ENCODE peak calls at places on chromosomes 13 and 19, in ten cellular contexts. One of them, this sample, is unnamed.

GRCh38 chr19:39310558-39311311 is 9.9 kb downstream of the LRFN1 start:
- DNase-seq in activated naive CD4-positive, alpha-beta T cell treated with anti-CD3 and anti-CD28 coated beads, Interleukin-2, amount 50 U/mL, for 72 hours: no peak
- DNase-seq in NCI-H187: no peak
- DNase-seq in DMS 273 treated with DMSO at 0.1 percent for 48 hours: no peak
- DNase-seq in natural killer cell: no peak
- DNase-seq in Caki2: no peak
- DNase-seq in nucleus accumbens: peak; percentile 31
- DNase-seq in pancreas: no peak
- DNase-seq in kidney epithelial cell: no peak
- DNase-seq in foreskin fibroblast: peak; percentile 10
- DNase-seq in this sample: no peak

GRCh38 chr19:39481229-39481545 is 549 bp downstream of the TIMM50 start:
- DNase-seq in Caki2: no peak
- DNase-seq in activated naive CD4-positive, alpha-beta T cell treated with anti-CD3 and anti-CD28 coated beads, Interleukin-2, amount 50 U/mL, for 72 hours: no peak
- DNase-seq in DMS 273 treated with DMSO at 0.1 percent for 48 hours: no peak
- DNase-seq in NCI-H187: no peak
- DNase-seq in foreskin fibroblast: peak; percentile 32
- DNase-seq in natural killer cell: no peak
- DNase-seq in kidney epithelial cell: no peak
- DNase-seq in nucleus accumbens: no peak
- DNase-seq in pancreas: no peak
- DNase-seq in this sample: no peak

GRCh38 chr13:108304170-108305068 is 34.9 kb downstream of the TNFSF13B start:
- DNase-seq in kidney epithelial cell: no peak
- DNase-seq in activated naive CD4-positive, alpha-beta T cell treated with anti-CD3 and anti-CD28 coated beads, Interleukin-2, amount 50 U/mL, for 72 hours: no peak
- DNase-seq in foreskin fibroblast: no peak
- DNase-seq in pancreas: no peak
- DNase-seq in DMS 273 treated with DMSO at 0.1 percent for 48 hours: no peak
- DNase-seq in natural killer cell: no peak
- DNase-seq in Caki2: no peak
- DNase-seq in nucleus accumbens: no peak
- DNase-seq in NCI-H187: no peak
- DNase-seq in this sample: no peak

GRCh38 chr13:69008503-69008902 is 1099.1 kb upstream of the ATXN8OS start:
- DNase-seq in NCI-H187: no peak
- DNase-seq in Caki2: no peak
- DNase-seq in nucleus accumbens: no peak
- DNase-seq in DMS 273 treated with DMSO at 0.1 percent for 48 hours: no peak
- DNase-seq in natural killer cell: no peak
- DNase-seq in pancreas: no peak
- DNase-seq in activated naive CD4-positive, alpha-beta T cell treated with anti-CD3 and anti-CD28 coated beads, Interleukin-2, amount 50 U/mL, for 72 hours: no peak
- DNase-seq in foreskin fibroblast: no peak
- DNase-seq in kidney epithelial cell: no peak
- DNase-seq in this sample: no peak

GRCh38 chr13:98466634-98467236 is 110.2 kb downstream of the STK24 start:
- DNase-seq in pancreas: no peak
- DNase-seq in natural killer cell: no peak
- DNase-seq in activated naive CD4-positive, alpha-beta T cell treated with anti-CD3 and anti-CD28 coated beads, Interleukin-2, amount 50 U/mL, for 72 hours: peak; percentile 56
- DNase-seq in DMS 273 treated with DMSO at 0.1 percent for 48 hours: no peak
- DNase-seq in NCI-H187: no peak
- DNase-seq in nucleus accumbens: no peak
- DNase-seq in kidney epithelial cell: no peak
- DNase-seq in Caki2: no peak
- DNase-seq in foreskin fibroblast: peak; percentile 69
- DNase-seq in this sample: no peak

GRCh38 chr13:44876782-44877324 is 112.4 kb downstream of the NUFIP1 start:
- DNase-seq in activated naive CD4-positive, alpha-beta T cell treated with anti-CD3 and anti-CD28 coated beads, Interleukin-2, amount 50 U/mL, for 72 hours: peak; percentile 31
- DNase-seq in Caki2: no peak
- DNase-seq in kidney epithelial cell: no peak
- DNase-seq in foreskin fibroblast: no peak
- DNase-seq in DMS 273 treated with DMSO at 0.1 percent for 48 hours: no peak
- DNase-seq in natural killer cell: no peak
- DNase-seq in pancreas: no peak
- DNase-seq in NCI-H187: no peak
- DNase-seq in nucleus accumbens: no peak
- DNase-seq in this sample: no peak

GRCh38 chr19:18992696-18993095 is 40.6 kb downstream of the SUGP2 start:
- DNase-seq in natural killer cell: no peak
- DNase-seq in pancreas: no peak
- DNase-seq in activated naive CD4-positive, alpha-beta T cell treated with anti-CD3 and anti-CD28 coated beads, Interleukin-2, amount 50 U/mL, for 72 hours: no peak
- DNase-seq in nucleus accumbens: peak; percentile 7
- DNase-seq in foreskin fibroblast: no peak
- DNase-seq in Caki2: no peak
- DNase-seq in NCI-H187: no peak
- DNase-seq in kidney epithelial cell: no peak
- DNase-seq in DMS 273 treated with DMSO at 0.1 percent for 48 hours: no peak
- DNase-seq in this sample: no peak

GRCh38 chr13:24664726-24665409 is 15.3 kb upstream of the ATP12A start:
- DNase-seq in Caki2: no peak
- DNase-seq in pancreas: no peak
- DNase-seq in natural killer cell: no peak
- DNase-seq in NCI-H187: no peak
- DNase-seq in DMS 273 treated with DMSO at 0.1 percent for 48 hours: no peak
- DNase-seq in foreskin fibroblast: peak; percentile 69
- DNase-seq in nucleus accumbens: no peak
- DNase-seq in activated naive CD4-positive, alpha-beta T cell treated with anti-CD3 and anti-CD28 coated beads, Interleukin-2, amount 50 U/mL, for 72 hours: no peak
- DNase-seq in kidney epithelial cell: no peak
- DNase-seq in this sample: no peak

GRCh38 chr19:10861118-10861651 is 10.2 kb upstream of the CARM1 start:
- DNase-seq in foreskin fibroblast: peak; percentile 46
- DNase-seq in NCI-H187: no peak
- DNase-seq in Caki2: no peak
- DNase-seq in kidney epithelial cell: no peak
- DNase-seq in pancreas: no peak
- DNase-seq in natural killer cell: no peak
- DNase-seq in nucleus accumbens: no peak
- DNase-seq in DMS 273 treated with DMSO at 0.1 percent for 48 hours: no peak
- DNase-seq in activated naive CD4-positive, alpha-beta T cell treated with anti-CD3 and anti-CD28 coated beads, Interleukin-2, amount 50 U/mL, for 72 hours: peak; percentile 41
- DNase-seq in this sample: no peak

GRCh38 chr13:95643009-95643408 is 1.5 kb downstream of the DZIP1 start:
- DNase-seq in kidney epithelial cell: no peak
- DNase-seq in natural killer cell: no peak
- DNase-seq in activated naive CD4-positive, alpha-beta T cell treated with anti-CD3 and anti-CD28 coated beads, Interleukin-2, amount 50 U/mL, for 72 hours: no peak
- DNase-seq in NCI-H187: no peak
- DNase-seq in Caki2: no peak
- DNase-seq in pancreas: no peak
- DNase-seq in foreskin fibroblast: peak; percentile 11
- DNase-seq in nucleus accumbens: no peak
- DNase-seq in DMS 273 treated with DMSO at 0.1 percent for 48 hours: no peak
- DNase-seq in this sample: no peak

GRCh38 chr13:34076943-34077703 is 259.2 kb downstream of the RFC3 start:
- DNase-seq in nucleus accumbens: no peak
- DNase-seq in natural killer cell: no peak
- DNase-seq in kidney epithelial cell: no peak
- DNase-seq in activated naive CD4-positive, alpha-beta T cell treated with anti-CD3 and anti-CD28 coated beads, Interleukin-2, amount 50 U/mL, for 72 hours: no peak
- DNase-seq in Caki2: peak; percentile 6
- DNase-seq in pancreas: no peak
- DNase-seq in DMS 273 treated with DMSO at 0.1 percent for 48 hours: no peak
- DNase-seq in foreskin fibroblast: peak; percentile 69
- DNase-seq in NCI-H187: no peak
- DNase-seq in this sample: peak; percentile 24

GRCh38 chr19:48368942-48369341 is 4.8 kb downstream of the SYNGR4 start:
- DNase-seq in DMS 273 treated with DMSO at 0.1 percent for 48 hours: peak; percentile 95
- DNase-seq in pancreas: no peak
- DNase-seq in NCI-H187: peak; percentile 67
- DNase-seq in activated naive CD4-positive, alpha-beta T cell treated with anti-CD3 and anti-CD28 coated beads, Interleukin-2, amount 50 U/mL, for 72 hours: no peak
- DNase-seq in nucleus accumbens: no peak
- DNase-seq in natural killer cell: no peak
- DNase-seq in Caki2: no peak
- DNase-seq in kidney epithelial cell: no peak
- DNase-seq in foreskin fibroblast: no peak
- DNase-seq in this sample: no peak

GRCh38 chr19:14407889-14408640 is 11.1 kb downstream of the DDX39A start:
- DNase-seq in pancreas: no peak
- DNase-seq in activated naive CD4-positive, alpha-beta T cell treated with anti-CD3 and anti-CD28 coated beads, Interleukin-2, amount 50 U/mL, for 72 hours: no peak
- DNase-seq in natural killer cell: peak; percentile 43
- DNase-seq in NCI-H187: no peak
- DNase-seq in DMS 273 treated with DMSO at 0.1 percent for 48 hours: no peak
- DNase-seq in Caki2: no peak
- DNase-seq in foreskin fibroblast: no peak
- DNase-seq in kidney epithelial cell: no peak
- DNase-seq in nucleus accumbens: no peak
- DNase-seq in this sample: no peak

GRCh38 chr13:23679214-23679613 is 109.0 kb downstream of the TNFRSF19 start:
- DNase-seq in natural killer cell: no peak
- DNase-seq in Caki2: peak; percentile 38
- DNase-seq in kidney epithelial cell: peak; percentile 85
- DNase-seq in DMS 273 treated with DMSO at 0.1 percent for 48 hours: no peak
- DNase-seq in nucleus accumbens: no peak
- DNase-seq in pancreas: no peak
- DNase-seq in foreskin fibroblast: peak; percentile 67
- DNase-seq in activated naive CD4-positive, alpha-beta T cell treated with anti-CD3 and anti-CD28 coated beads, Interleukin-2, amount 50 U/mL, for 72 hours: no peak
- DNase-seq in NCI-H187: no peak
- DNase-seq in this sample: no peak

GRCh38 chr19:49229416-49229815 is 71.8 kb downstream of the TRPM4 start:
- DNase-seq in Caki2: no peak
- DNase-seq in pancreas: no peak
- DNase-seq in natural killer cell: no peak
- DNase-seq in activated naive CD4-positive, alpha-beta T cell treated with anti-CD3 and anti-CD28 coated beads, Interleukin-2, amount 50 U/mL, for 72 hours: no peak
- DNase-seq in kidney epithelial cell: no peak
- DNase-seq in foreskin fibroblast: no peak
- DNase-seq in NCI-H187: no peak
- DNase-seq in DMS 273 treated with DMSO at 0.1 percent for 48 hours: no peak
- DNase-seq in nucleus accumbens: no peak
- DNase-seq in this sample: no peak

GRCh38 chr13:74931698-74932433 is 550.1 kb downstream of the TBC1D4 start:
- DNase-seq in NCI-H187: no peak
- DNase-seq in Caki2: no peak
- DNase-seq in DMS 273 treated with DMSO at 0.1 percent for 48 hours: no peak
- DNase-seq in activated naive CD4-positive, alpha-beta T cell treated with anti-CD3 and anti-CD28 coated beads, Interleukin-2, amount 50 U/mL, for 72 hours: no peak
- DNase-seq in pancreas: no peak
- DNase-seq in foreskin fibroblast: peak; percentile 75
- DNase-seq in nucleus accumbens: no peak
- DNase-seq in kidney epithelial cell: no peak
- DNase-seq in natural killer cell: no peak
- DNase-seq in this sample: no peak

GRCh38 chr19:33414667-33415605 is 41.4 kb downstream of the CEBPG start:
- DNase-seq in natural killer cell: no peak
- DNase-seq in Caki2: no peak
- DNase-seq in activated naive CD4-positive, alpha-beta T cell treated with anti-CD3 and anti-CD28 coated beads, Interleukin-2, amount 50 U/mL, for 72 hours: no peak
- DNase-seq in nucleus accumbens: no peak
- DNase-seq in DMS 273 treated with DMSO at 0.1 percent for 48 hours: no peak
- DNase-seq in foreskin fibroblast: no peak
- DNase-seq in NCI-H187: no peak
- DNase-seq in pancreas: no peak
- DNase-seq in kidney epithelial cell: no peak
- DNase-seq in this sample: no peak

GRCh38 chr13:51148223-51148951 is 37.3 kb upstream of the C13orf42 start:
- DNase-seq in pancreas: no peak
- DNase-seq in nucleus accumbens: no peak
- DNase-seq in kidney epithelial cell: no peak
- DNase-seq in natural killer cell: no peak
- DNase-seq in Caki2: no peak
- DNase-seq in DMS 273 treated with DMSO at 0.1 percent for 48 hours: no peak
- DNase-seq in activated naive CD4-positive, alpha-beta T cell treated with anti-CD3 and anti-CD28 coated beads, Interleukin-2, amount 50 U/mL, for 72 hours: no peak
- DNase-seq in NCI-H187: no peak
- DNase-seq in foreskin fibroblast: no peak
- DNase-seq in this sample: no peak

GRCh38 chr13:26991508-26992181 is 180.0 kb downstream of the USP12 start:
- DNase-seq in natural killer cell: no peak
- DNase-seq in NCI-H187: no peak
- DNase-seq in foreskin fibroblast: no peak
- DNase-seq in nucleus accumbens: peak; percentile 27
- DNase-seq in DMS 273 treated with DMSO at 0.1 percent for 48 hours: no peak
- DNase-seq in kidney epithelial cell: no peak
- DNase-seq in pancreas: no peak
- DNase-seq in Caki2: peak; percentile 51
- DNase-seq in activated naive CD4-positive, alpha-beta T cell treated with anti-CD3 and anti-CD28 coated beads, Interleukin-2, amount 50 U/mL, for 72 hours: no peak
- DNase-seq in this sample: no peak

GRCh38 chr19:50843701-50844221 is 10.4 kb upstream of the KLK15 start:
- DNase-seq in DMS 273 treated with DMSO at 0.1 percent for 48 hours: no peak
- DNase-seq in pancreas: no peak
- DNase-seq in Caki2: no peak
- DNase-seq in nucleus accumbens: no peak
- DNase-seq in kidney epithelial cell: no peak
- DNase-seq in foreskin fibroblast: no peak
- DNase-seq in NCI-H187: no peak
- DNase-seq in activated naive CD4-positive, alpha-beta T cell treated with anti-CD3 and anti-CD28 coated beads, Interleukin-2, amount 50 U/mL, for 72 hours: no peak
- DNase-seq in natural killer cell: no peak
- DNase-seq in this sample: no peak

GRCh38 chr19:10238172-10238783 is 7.1 kb upstream of the S1PR2 start:
- DNase-seq in Caki2: no peak
- DNase-seq in kidney epithelial cell: no peak
- DNase-seq in pancreas: no peak
- DNase-seq in activated naive CD4-positive, alpha-beta T cell treated with anti-CD3 and anti-CD28 coated beads, Interleukin-2, amount 50 U/mL, for 72 hours: no peak
- DNase-seq in DMS 273 treated with DMSO at 0.1 percent for 48 hours: no peak
- DNase-seq in natural killer cell: no peak
- DNase-seq in nucleus accumbens: no peak
- DNase-seq in foreskin fibroblast: peak; percentile 95
- DNase-seq in NCI-H187: no peak
- DNase-seq in this sample: peak; percentile 71

GRCh38 chr19:35715981-35716734 is 1.6 kb upstream of the KMT2B start:
- DNase-seq in foreskin fibroblast: peak; percentile 76
- DNase-seq in Caki2: no peak
- DNase-seq in DMS 273 treated with DMSO at 0.1 percent for 48 hours: no peak
- DNase-seq in NCI-H187: no peak
- DNase-seq in activated naive CD4-positive, alpha-beta T cell treated with anti-CD3 and anti-CD28 coated beads, Interleukin-2, amount 50 U/mL, for 72 hours: no peak
- DNase-seq in nucleus accumbens: peak; percentile 75
- DNase-seq in pancreas: peak; percentile 61
- DNase-seq in natural killer cell: no peak
- DNase-seq in kidney epithelial cell: no peak
- DNase-seq in this sample: no peak

GRCh38 chr19:5665781-5666513 is 14.4 kb downstream of the MICOS13 start:
- DNase-seq in foreskin fibroblast: peak; percentile 90
- DNase-seq in kidney epithelial cell: peak; percentile 80
- DNase-seq in activated naive CD4-positive, alpha-beta T cell treated with anti-CD3 and anti-CD28 coated beads, Interleukin-2, amount 50 U/mL, for 72 hours: no peak
- DNase-seq in NCI-H187: no peak
- DNase-seq in nucleus accumbens: no peak
- DNase-seq in DMS 273 treated with DMSO at 0.1 percent for 48 hours: no peak
- DNase-seq in natural killer cell: no peak
- DNase-seq in Caki2: peak; percentile 92
- DNase-seq in pancreas: no peak
- DNase-seq in this sample: peak; percentile 75

GRCh38 chr13:80924596-80924995 is 583.7 kb upstream of the SPRY2 start:
- DNase-seq in nucleus accumbens: no peak
- DNase-seq in pancreas: no peak
- DNase-seq in activated naive CD4-positive, alpha-beta T cell treated with anti-CD3 and anti-CD28 coated beads, Interleukin-2, amount 50 U/mL, for 72 hours: no peak
- DNase-seq in natural killer cell: no peak
- DNase-seq in kidney epithelial cell: no peak
- DNase-seq in NCI-H187: no peak
- DNase-seq in foreskin fibroblast: peak; percentile 85
- DNase-seq in DMS 273 treated with DMSO at 0.1 percent for 48 hours: no peak
- DNase-seq in Caki2: no peak
- DNase-seq in this sample: no peak

GRCh38 chr13:20579193-20579592 is 12.2 kb downstream of the IFT88 start:
- DNase-seq in NCI-H187: no peak
- DNase-seq in natural killer cell: no peak
- DNase-seq in DMS 273 treated with DMSO at 0.1 percent for 48 hours: no peak
- DNase-seq in nucleus accumbens: no peak
- DNase-seq in kidney epithelial cell: no peak
- DNase-seq in Caki2: no peak
- DNase-seq in pancreas: no peak
- DNase-seq in activated naive CD4-positive, alpha-beta T cell treated with anti-CD3 and anti-CD28 coated beads, Interleukin-2, amount 50 U/mL, for 72 hours: no peak
- DNase-seq in foreskin fibroblast: no peak
- DNase-seq in this sample: no peak

GRCh38 chr19:33868076-33868735 is 71.5 kb downstream of the KCTD15 start:
- DNase-seq in Caki2: no peak
- DNase-seq in pancreas: no peak
- DNase-seq in DMS 273 treated with DMSO at 0.1 percent for 48 hours: no peak
- DNase-seq in natural killer cell: no peak
- DNase-seq in nucleus accumbens: no peak
- DNase-seq in foreskin fibroblast: peak; percentile 31
- DNase-seq in NCI-H187: no peak
- DNase-seq in activated naive CD4-positive, alpha-beta T cell treated with anti-CD3 and anti-CD28 coated beads, Interleukin-2, amount 50 U/mL, for 72 hours: no peak
- DNase-seq in kidney epithelial cell: no peak
- DNase-seq in this sample: no peak

GRCh38 chr13:61777902-61778301 is 362.3 kb upstream of the PCDH20 start:
- DNase-seq in NCI-H187: no peak
- DNase-seq in Caki2: no peak
- DNase-seq in pancreas: no peak
- DNase-seq in natural killer cell: no peak
- DNase-seq in DMS 273 treated with DMSO at 0.1 percent for 48 hours: no peak
- DNase-seq in kidney epithelial cell: no peak
- DNase-seq in activated naive CD4-positive, alpha-beta T cell treated with anti-CD3 and anti-CD28 coated beads, Interleukin-2, amount 50 U/mL, for 72 hours: no peak
- DNase-seq in foreskin fibroblast: no peak
- DNase-seq in nucleus accumbens: no peak
- DNase-seq in this sample: no peak

GRCh38 chr13:71156550-71156949 is 710.5 kb downstream of the DACH1 start:
- DNase-seq in Caki2: no peak
- DNase-seq in DMS 273 treated with DMSO at 0.1 percent for 48 hours: no peak
- DNase-seq in natural killer cell: no peak
- DNase-seq in foreskin fibroblast: no peak
- DNase-seq in nucleus accumbens: no peak
- DNase-seq in kidney epithelial cell: no peak
- DNase-seq in NCI-H187: no peak
- DNase-seq in pancreas: no peak
- DNase-seq in activated naive CD4-positive, alpha-beta T cell treated with anti-CD3 and anti-CD28 coated beads, Interleukin-2, amount 50 U/mL, for 72 hours: no peak
- DNase-seq in this sample: no peak

This sample was measured in stromal cell of bone marrow.